ENCODE peak calls at places on chromosomes 1 and 21, in nine cellular contexts. One of them, this sample, is unnamed.
A peak's percentile ranks its signal among the peaks of the same experiment; 100 is the strongest.

GRCh38 chr1:45493116-45493697 is 2.2 kb upstream of the TESK2 start:
- DNase-seq in breast epithelium: no peak
- DNase-seq in naive thymus-derived CD8-positive, alpha-beta T cell: peak; percentile 21
- DNase-seq in Daoy: peak; percentile 44
- DNase-seq in stimulated activated CD8-positive, alpha-beta memory T cell treated with anti-CD3 and anti-CD28 coated beads, Interleukin-15, amount 100 ng/mL, for 24 hours: no peak
- DNase-seq in NCI-H1105 treated with DMSO at 0.1 percent for 48 hours: peak; percentile 72
- DNase-seq in activated CD8-positive, alpha-beta memory T cell treated with anti-CD3 and anti-CD28 coated beads for 1 hour: peak; percentile 19
- DNase-seq in GM20000: peak; percentile 74
- DNase-seq in dorsolateral prefrontal cortex: no peak
- DNase-seq in this sample: peak; percentile 63

GRCh38 chr21:37565530-37566223 is 199.1 kb downstream of the DYRK1A start:
- DNase-seq in NCI-H1105 treated with DMSO at 0.1 percent for 48 hours: no peak
- DNase-seq in Daoy: peak; percentile 63
- DNase-seq in dorsolateral prefrontal cortex: no peak
- DNase-seq in breast epithelium: no peak
- DNase-seq in stimulated activated CD8-positive, alpha-beta memory T cell treated with anti-CD3 and anti-CD28 coated beads, Interleukin-15, amount 100 ng/mL, for 24 hours: no peak
- DNase-seq in GM20000: no peak
- DNase-seq in activated CD8-positive, alpha-beta memory T cell treated with anti-CD3 and anti-CD28 coated beads for 1 hour: no peak
- DNase-seq in naive thymus-derived CD8-positive, alpha-beta T cell: no peak
- DNase-seq in this sample: no peak

GRCh38 chr1:27981146-27981545 is 21.4 kb downstream of the XKR8 start:
- DNase-seq in GM20000: no peak
- DNase-seq in NCI-H1105 treated with DMSO at 0.1 percent for 48 hours: no peak
- DNase-seq in stimulated activated CD8-positive, alpha-beta memory T cell treated with anti-CD3 and anti-CD28 coated beads, Interleukin-15, amount 100 ng/mL, for 24 hours: no peak
- DNase-seq in Daoy: no peak
- DNase-seq in naive thymus-derived CD8-positive, alpha-beta T cell: no peak
- DNase-seq in dorsolateral prefrontal cortex: no peak
- DNase-seq in activated CD8-positive, alpha-beta memory T cell treated with anti-CD3 and anti-CD28 coated beads for 1 hour: no peak
- DNase-seq in breast epithelium: no peak
- DNase-seq in this sample: no peak

GRCh38 chr1:57835620-57836019 is 411.8 kb upstream of the DAB1 start:
- DNase-seq in NCI-H1105 treated with DMSO at 0.1 percent for 48 hours: no peak
- DNase-seq in GM20000: no peak
- DNase-seq in activated CD8-positive, alpha-beta memory T cell treated with anti-CD3 and anti-CD28 coated beads for 1 hour: no peak
- DNase-seq in naive thymus-derived CD8-positive, alpha-beta T cell: no peak
- DNase-seq in Daoy: peak; percentile 13
- DNase-seq in breast epithelium: no peak
- DNase-seq in stimulated activated CD8-positive, alpha-beta memory T cell treated with anti-CD3 and anti-CD28 coated beads, Interleukin-15, amount 100 ng/mL, for 24 hours: no peak
- DNase-seq in dorsolateral prefrontal cortex: no peak
- DNase-seq in this sample: no peak

GRCh38 chr1:22760453-22760852 is 49.8 kb downstream of the EPHB2 start:
- DNase-seq in Daoy: peak; percentile 70
- DNase-seq in stimulated activated CD8-positive, alpha-beta memory T cell treated with anti-CD3 and anti-CD28 coated beads, Interleukin-15, amount 100 ng/mL, for 24 hours: no peak
- DNase-seq in naive thymus-derived CD8-positive, alpha-beta T cell: no peak
- DNase-seq in activated CD8-positive, alpha-beta memory T cell treated with anti-CD3 and anti-CD28 coated beads for 1 hour: no peak
- DNase-seq in breast epithelium: no peak
- DNase-seq in GM20000: no peak
- DNase-seq in NCI-H1105 treated with DMSO at 0.1 percent for 48 hours: no peak
- DNase-seq in dorsolateral prefrontal cortex: no peak
- DNase-seq in this sample: peak; percentile 42

GRCh38 chr1:8423134-8423701 is 105.3 kb downstream of the SLC45A1 start:
- DNase-seq in dorsolateral prefrontal cortex: no peak
- DNase-seq in Daoy: peak; percentile 37
- DNase-seq in activated CD8-positive, alpha-beta memory T cell treated with anti-CD3 and anti-CD28 coated beads for 1 hour: no peak
- DNase-seq in breast epithelium: no peak
- DNase-seq in GM20000: peak; percentile 64
- DNase-seq in naive thymus-derived CD8-positive, alpha-beta T cell: peak; percentile 15
- DNase-seq in NCI-H1105 treated with DMSO at 0.1 percent for 48 hours: peak; percentile 40
- DNase-seq in stimulated activated CD8-positive, alpha-beta memory T cell treated with anti-CD3 and anti-CD28 coated beads, Interleukin-15, amount 100 ng/mL, for 24 hours: no peak
- DNase-seq in this sample: no peak

GRCh38 chr21:45172408-45172807 is 98.0 kb downstream of the ADARB1 start:
- DNase-seq in breast epithelium: no peak
- DNase-seq in NCI-H1105 treated with DMSO at 0.1 percent for 48 hours: no peak
- DNase-seq in naive thymus-derived CD8-positive, alpha-beta T cell: no peak
- DNase-seq in stimulated activated CD8-positive, alpha-beta memory T cell treated with anti-CD3 and anti-CD28 coated beads, Interleukin-15, amount 100 ng/mL, for 24 hours: no peak
- DNase-seq in Daoy: no peak
- DNase-seq in dorsolateral prefrontal cortex: no peak
- DNase-seq in activated CD8-positive, alpha-beta memory T cell treated with anti-CD3 and anti-CD28 coated beads for 1 hour: no peak
- DNase-seq in GM20000: no peak
- DNase-seq in this sample: no peak

GRCh38 chr1:151846062-151846568 is 6.5 kb upstream of the C2CD4D start:
- DNase-seq in breast epithelium: no peak
- DNase-seq in stimulated activated CD8-positive, alpha-beta memory T cell treated with anti-CD3 and anti-CD28 coated beads, Interleukin-15, amount 100 ng/mL, for 24 hours: no peak
- DNase-seq in dorsolateral prefrontal cortex: no peak
- DNase-seq in Daoy: peak; percentile 70
- DNase-seq in activated CD8-positive, alpha-beta memory T cell treated with anti-CD3 and anti-CD28 coated beads for 1 hour: no peak
- DNase-seq in GM20000: no peak
- DNase-seq in NCI-H1105 treated with DMSO at 0.1 percent for 48 hours: no peak
- DNase-seq in naive thymus-derived CD8-positive, alpha-beta T cell: no peak
- DNase-seq in this sample: no peak

GRCh38 chr1:16163882-16164820 is 8.3 kb upstream of the EPHA2 start:
- DNase-seq in Daoy: peak; percentile 96
- DNase-seq in naive thymus-derived CD8-positive, alpha-beta T cell: no peak
- DNase-seq in breast epithelium: no peak
- DNase-seq in activated CD8-positive, alpha-beta memory T cell treated with anti-CD3 and anti-CD28 coated beads for 1 hour: no peak
- DNase-seq in NCI-H1105 treated with DMSO at 0.1 percent for 48 hours: peak; percentile 85
- DNase-seq in GM20000: no peak
- DNase-seq in stimulated activated CD8-positive, alpha-beta memory T cell treated with anti-CD3 and anti-CD28 coated beads, Interleukin-15, amount 100 ng/mL, for 24 hours: no peak
- DNase-seq in dorsolateral prefrontal cortex: no peak
- DNase-seq in this sample: no peak

GRCh38 chr21:36821032-36821299 is 122.1 kb downstream of the SIM2 start:
- DNase-seq in Daoy: no peak
- DNase-seq in naive thymus-derived CD8-positive, alpha-beta T cell: no peak
- DNase-seq in stimulated activated CD8-positive, alpha-beta memory T cell treated with anti-CD3 and anti-CD28 coated beads, Interleukin-15, amount 100 ng/mL, for 24 hours: no peak
- DNase-seq in dorsolateral prefrontal cortex: no peak
- DNase-seq in NCI-H1105 treated with DMSO at 0.1 percent for 48 hours: no peak
- DNase-seq in activated CD8-positive, alpha-beta memory T cell treated with anti-CD3 and anti-CD28 coated beads for 1 hour: no peak
- DNase-seq in GM20000: no peak
- DNase-seq in breast epithelium: no peak
- DNase-seq in this sample: no peak

GRCh38 chr1:68916227-68916853 is 419.5 kb upstream of the DEPDC1 start:
- DNase-seq in NCI-H1105 treated with DMSO at 0.1 percent for 48 hours: no peak
- DNase-seq in dorsolateral prefrontal cortex: peak; percentile 33
- DNase-seq in stimulated activated CD8-positive, alpha-beta memory T cell treated with anti-CD3 and anti-CD28 coated beads, Interleukin-15, amount 100 ng/mL, for 24 hours: no peak
- DNase-seq in naive thymus-derived CD8-positive, alpha-beta T cell: no peak
- DNase-seq in GM20000: no peak
- DNase-seq in Daoy: peak; percentile 75
- DNase-seq in activated CD8-positive, alpha-beta memory T cell treated with anti-CD3 and anti-CD28 coated beads for 1 hour: no peak
- DNase-seq in breast epithelium: no peak
- DNase-seq in this sample: peak; percentile 16

GRCh38 chr1:1164701-1165451 is 8.8 kb upstream of the TTLL10 start:
- DNase-seq in stimulated activated CD8-positive, alpha-beta memory T cell treated with anti-CD3 and anti-CD28 coated beads, Interleukin-15, amount 100 ng/mL, for 24 hours: no peak
- DNase-seq in NCI-H1105 treated with DMSO at 0.1 percent for 48 hours: peak; percentile 35
- DNase-seq in Daoy: peak; percentile 58
- DNase-seq in dorsolateral prefrontal cortex: no peak
- DNase-seq in breast epithelium: no peak
- DNase-seq in activated CD8-positive, alpha-beta memory T cell treated with anti-CD3 and anti-CD28 coated beads for 1 hour: no peak
- DNase-seq in GM20000: no peak
- DNase-seq in naive thymus-derived CD8-positive, alpha-beta T cell: no peak
- DNase-seq in this sample: no peak

GRCh38 chr1:175889848-175890247 is 146.5 kb upstream of the TNR start:
- DNase-seq in stimulated activated CD8-positive, alpha-beta memory T cell treated with anti-CD3 and anti-CD28 coated beads, Interleukin-15, amount 100 ng/mL, for 24 hours: no peak
- DNase-seq in GM20000: no peak
- DNase-seq in dorsolateral prefrontal cortex: no peak
- DNase-seq in activated CD8-positive, alpha-beta memory T cell treated with anti-CD3 and anti-CD28 coated beads for 1 hour: no peak
- DNase-seq in NCI-H1105 treated with DMSO at 0.1 percent for 48 hours: no peak
- DNase-seq in Daoy: no peak
- DNase-seq in naive thymus-derived CD8-positive, alpha-beta T cell: no peak
- DNase-seq in breast epithelium: no peak
- DNase-seq in this sample: no peak

GRCh38 chr1:45302505-45303331 is 24.0 kb upstream of the HPDL start:
- DNase-seq in Daoy: no peak
- DNase-seq in breast epithelium: no peak
- DNase-seq in NCI-H1105 treated with DMSO at 0.1 percent for 48 hours: no peak
- DNase-seq in stimulated activated CD8-positive, alpha-beta memory T cell treated with anti-CD3 and anti-CD28 coated beads, Interleukin-15, amount 100 ng/mL, for 24 hours: no peak
- DNase-seq in dorsolateral prefrontal cortex: no peak
- DNase-seq in GM20000: no peak
- DNase-seq in activated CD8-positive, alpha-beta memory T cell treated with anti-CD3 and anti-CD28 coated beads for 1 hour: no peak
- DNase-seq in naive thymus-derived CD8-positive, alpha-beta T cell: no peak
- DNase-seq in this sample: no peak

GRCh38 chr1:165456861-165457260 is 11.9 kb upstream of the RXRG start:
- DNase-seq in stimulated activated CD8-positive, alpha-beta memory T cell treated with anti-CD3 and anti-CD28 coated beads, Interleukin-15, amount 100 ng/mL, for 24 hours: no peak
- DNase-seq in NCI-H1105 treated with DMSO at 0.1 percent for 48 hours: no peak
- DNase-seq in naive thymus-derived CD8-positive, alpha-beta T cell: no peak
- DNase-seq in activated CD8-positive, alpha-beta memory T cell treated with anti-CD3 and anti-CD28 coated beads for 1 hour: no peak
- DNase-seq in Daoy: no peak
- DNase-seq in GM20000: no peak
- DNase-seq in dorsolateral prefrontal cortex: no peak
- DNase-seq in breast epithelium: no peak
- DNase-seq in this sample: no peak

GRCh38 chr1:163170975-163171676 is 31.6 kb downstream of the RGS5 start:
- DNase-seq in stimulated activated CD8-positive, alpha-beta memory T cell treated with anti-CD3 and anti-CD28 coated beads, Interleukin-15, amount 100 ng/mL, for 24 hours: no peak
- DNase-seq in breast epithelium: no peak
- DNase-seq in naive thymus-derived CD8-positive, alpha-beta T cell: no peak
- DNase-seq in activated CD8-positive, alpha-beta memory T cell treated with anti-CD3 and anti-CD28 coated beads for 1 hour: no peak
- DNase-seq in NCI-H1105 treated with DMSO at 0.1 percent for 48 hours: no peak
- DNase-seq in dorsolateral prefrontal cortex: no peak
- DNase-seq in GM20000: no peak
- DNase-seq in Daoy: peak; percentile 53
- DNase-seq in this sample: no peak

GRCh38 chr1:226778657-226779058 is 39.6 kb upstream of the ITPKB start:
- DNase-seq in stimulated activated CD8-positive, alpha-beta memory T cell treated with anti-CD3 and anti-CD28 coated beads, Interleukin-15, amount 100 ng/mL, for 24 hours: no peak
- DNase-seq in dorsolateral prefrontal cortex: no peak
- DNase-seq in activated CD8-positive, alpha-beta memory T cell treated with anti-CD3 and anti-CD28 coated beads for 1 hour: no peak
- DNase-seq in Daoy: peak; percentile 97
- DNase-seq in breast epithelium: peak; percentile 69
- DNase-seq in GM20000: no peak
- DNase-seq in naive thymus-derived CD8-positive, alpha-beta T cell: no peak
- DNase-seq in NCI-H1105 treated with DMSO at 0.1 percent for 48 hours: no peak
- DNase-seq in this sample: no peak